ENCODE peak calls at places on chromosome 1, in ten cellular contexts. H is IMR-90, Q is NCI-H1436, M is AG08395, A is heart left ventricle, U is COLO829, E is KBM-7, B is caudate nucleus, N is NCI-H1930, K is WTC11. G is an unnamed sample.
A peak's percentile ranks its signal among the peaks of the same experiment; 100 is the strongest.

GRCh38 chr1:1020415-1021009 is 592 bp downstream of the AGRN start:
- DNase-seq in H (no peak), Q (no peak), M (no peak), A (no peak), U (no peak), E (no peak), B (no peak), N (no peak), K (no peak), G (peak; percentile 17)

GRCh38 chr1:41174170-41174569 is 67.9 kb downstream of the SCMH1 start:
- DNase-seq in H (no peak), Q (no peak), M (no peak), A (no peak), U (no peak), E (no peak), B (no peak), N (no peak), K (no peak), G (no peak)

GRCh38 chr1:201184734-201185453 is 5.7 kb upstream of the IGFN1 start:
- DNase-seq in H (peak; percentile 88), Q (peak; percentile 20), M (peak; percentile 92), A (peak; percentile 54), U (peak; percentile 45), E (peak; percentile 12), B (no peak), N (peak; percentile 41), K (peak; percentile 46), G (peak; percentile 99)

GRCh38 chr1:39623053-39623452 is 16.4 kb downstream of the HEYL start:
- DNase-seq in H (no peak), Q (no peak), M (no peak), A (peak; percentile 85), U (no peak), E (no peak), B (peak; percentile 34), N (no peak), K (no peak), G (no peak)

GRCh38 chr1:106746448-106747085 is 309.9 kb upstream of the PRMT6 start:
- DNase-seq in H (no peak), Q (no peak), M (no peak), A (no peak), U (no peak), E (peak; percentile 7), B (no peak), N (no peak), K (no peak), G (no peak)

GRCh38 chr1:91400133-91400725 is 4.4 kb downstream of the HFM1 start:
- DNase-seq in H (no peak), Q (no peak), M (no peak), A (no peak), U (peak; percentile 42), E (peak; percentile 9), B (no peak), N (no peak), K (peak; percentile 28), G (no peak)

GRCh38 chr1:179853102-179853501 is 24.5 kb downstream of the TOR1AIP2 start:
- DNase-seq in H (no peak), Q (no peak), M (no peak), A (no peak), U (no peak), E (no peak), B (no peak), N (no peak), K (no peak), G (no peak)

GRCh38 chr1:11617741-11618140 is 36.5 kb downstream of the FBXO2 start:
- DNase-seq in H (no peak), Q (no peak), M (no peak), A (no peak), U (no peak), E (no peak), B (no peak), N (no peak), K (no peak), G (no peak)

GRCh38 chr1:111857251-111857651 is 101.5 kb downstream of the DDX20 start:
- DNase-seq in H (no peak), Q (no peak), M (no peak), A (peak; percentile 73), U (no peak), E (no peak), B (no peak), N (no peak), K (no peak), G (no peak)

GRCh38 chr1:24285231-24285630 is 33.9 kb upstream of the GRHL3 start:
- DNase-seq in H (no peak), Q (no peak), M (no peak), A (no peak), U (no peak), E (no peak), B (no peak), N (no peak), K (no peak), G (no peak)

GRCh38 chr1:100941098-100941527 is 45.2 kb downstream of the SLC30A7 start:
- DNase-seq in H (no peak), Q (no peak), M (no peak), A (no peak), U (no peak), E (no peak), B (no peak), N (no peak), K (no peak), G (no peak)

GRCh38 chr1:227938911-227939790 is 8.6 kb downstream of the WNT9A start:
- DNase-seq in H (no peak), Q (no peak), M (no peak), A (no peak), U (no peak), E (no peak), B (no peak), N (no peak), K (no peak), G (no peak)

GRCh38 chr1:3197781-3198316 is 128.8 kb downstream of the PRDM16 start:
- DNase-seq in H (no peak), Q (no peak), M (no peak), A (no peak), U (no peak), E (no peak), B (no peak), N (no peak), K (no peak), G (no peak)

GRCh38 chr1:17575786-17576584 is 36.5 kb downstream of the ARHGEF10L start:
- DNase-seq in H (no peak), Q (no peak), M (no peak), A (no peak), U (no peak), E (no peak), B (no peak), N (no peak), K (no peak), G (no peak)

GRCh38 chr1:212578043-212578442 is 30.5 kb upstream of the ATF3 start:
- DNase-seq in H (no peak), Q (no peak), M (no peak), A (no peak), U (no peak), E (no peak), B (no peak), N (no peak), K (no peak), G (no peak)

GRCh38 chr1:32754282-32755097 is 51.9 kb upstream of the SYNC start:
- DNase-seq in H (peak; percentile 42), Q (no peak), M (no peak), A (no peak), U (no peak), E (no peak), B (no peak), N (no peak), K (peak; percentile 82), G (no peak)

GRCh38 chr1:67534627-67535065 is 104.4 kb upstream of the SERBP1 start:
- DNase-seq in H (peak; percentile 69), Q (no peak), M (peak; percentile 18), A (no peak), U (no peak), E (no peak), B (no peak), N (no peak), K (no peak), G (peak; percentile 71)

GRCh38 chr1:168698453-168698852 is 30.6 kb downstream of the DPT start:
- DNase-seq in H (no peak), Q (no peak), M (no peak), A (no peak), U (no peak), E (no peak), B (no peak), N (no peak), K (no peak), G (no peak)

GRCh38 chr1:69930396-69930795 is 275.0 kb downstream of the LRRC40 start:
- DNase-seq in H (no peak), Q (no peak), M (no peak), A (no peak), U (no peak), E (no peak), B (no peak), N (no peak), K (no peak), G (no peak)

GRCh38 chr1:30318413-30318812 is 405.0 kb downstream of the MATN1 start:
- DNase-seq in H (no peak), Q (no peak), M (no peak), A (no peak), U (no peak), E (no peak), B (no peak), N (no peak), K (no peak), G (no peak)

GRCh38 chr1:156807627-156808026 is 9.0 kb downstream of the SH2D2A start:
- DNase-seq in H (no peak), Q (no peak), M (no peak), A (no peak), U (no peak), E (no peak), B (no peak), N (no peak), K (no peak), G (no peak)

GRCh38 chr1:7552402-7552801 is 218.7 kb upstream of the VAMP3 start:
- DNase-seq in H (peak; percentile 52), Q (no peak), M (no peak), A (peak; percentile 54), U (no peak), E (no peak), B (no peak), N (no peak), K (no peak), G (peak; percentile 98)

GRCh38 chr1:27318137-27318536 is 3.8 kb upstream of the TMEM222 start:
- DNase-seq in H (no peak), Q (no peak), M (no peak), A (no peak), U (no peak), E (no peak), B (no peak), N (no peak), K (no peak), G (no peak)

GRCh38 chr1:228647523-228648444 is 87.5 kb upstream of the RHOU start:
- DNase-seq in H (no peak), Q (peak; percentile 53), M (peak; percentile 24), A (no peak), U (no peak), E (peak; percentile 83), B (no peak), N (peak; percentile 72), K (peak; percentile 58), G (peak; percentile 69)

GRCh38 chr1:33346921-33347649 is 26.2 kb upstream of the A3GALT2 start:
- DNase-seq in H (peak; percentile 94), Q (no peak), M (peak; percentile 79), A (peak; percentile 80), U (peak; percentile 89), E (peak; percentile 69), B (no peak), N (no peak), K (no peak), G (peak; percentile 97)

GRCh38 chr1:86933562-86934377 is 19.3 kb downstream of the HS2ST1 start:
- DNase-seq in H (no peak), Q (peak; percentile 4), M (no peak), A (no peak), U (no peak), E (no peak), B (no peak), N (no peak), K (no peak), G (no peak)

GRCh38 chr1:13749543-13750307 is 49.7 kb downstream of the PRDM2 start:
- DNase-seq in H (peak; percentile 36), Q (no peak), M (peak; percentile 31), A (peak; percentile 65), U (no peak), E (peak; percentile 35), B (no peak), N (no peak), K (peak; percentile 61), G (peak; percentile 26)

GRCh38 chr1:975896-976683 is 5.8 kb downstream of the PERM1 start:
- DNase-seq in H (peak; percentile 36), Q (peak; percentile 41), M (peak; percentile 83), A (no peak), U (no peak), E (peak; percentile 78), B (no peak), N (peak; percentile 80), K (peak; percentile 74), G (peak; percentile 66)

G was measured in RCC 7860.